ENCODE peak calls at places on chromosomes 4 and X, in ten cellular contexts. G is anterior cingulate cortex; O is NCI-H1436; M is AG08396; E is stomach; N is neural progenitor cell; R is activated T-cell treated with anti-CD3 and anti-CD28 coated beads, Interleukin-2, amount 50 U/mL, for 72 hours; L is ELR; V is stimulated activated naive B cell treated with anti-CD40 and anti-IgM and Interleukin-4, amounts not matched to agents 10 μg/mL and 1 μg/mL and 100 μg/mL, for 72 hours; C is A549. J is an unnamed sample.

GRCh38 chr4:3317011-3317655 is 24.3 kb downstream of the RGS12 start:
- DNase-seq in G (no peak), O (no peak), M (no peak), E (peak; percentile 22), N (no peak), R (no peak), L (no peak), V (no peak), C (no peak), J (peak; percentile 56)

GRCh38 chr4:114807759-114808404 is 209.3 kb downstream of the UGT8 start:
- DNase-seq in G (no peak), O (no peak), M (peak; percentile 41), E (peak; percentile 45), N (peak; percentile 71), R (peak; percentile 16), L (peak; percentile 16), V (peak; percentile 9), C (peak; percentile 34), J (no peak)

GRCh38 chr4:32686123-32686522 is 1966.0 kb downstream of the PCDH7 start:
- DNase-seq in G (no peak), O (no peak), M (no peak), E (no peak), N (no peak), R (no peak), L (no peak), V (no peak), C (no peak), J (no peak)

GRCh38 chr4:125112536-125112935 is 202.2 kb upstream of the FAT4 start:
- DNase-seq in G (no peak), O (no peak), M (no peak), E (no peak), N (no peak), R (no peak), L (no peak), V (no peak), C (no peak), J (no peak)

GRCh38 chrX:79568309-79568708 is 201.2 kb upstream of the ITM2A start:
- DNase-seq in G (no peak), O (no peak), M (no peak), E (no peak), N (no peak), R (no peak), L (no peak), V (no peak), C (no peak), J (no peak)

GRCh38 chrX:71604796-71605568 is 13.3 kb downstream of the CXCR3 start:
- DNase-seq in G (no peak), O (no peak), M (no peak), E (no peak), N (no peak), R (no peak), L (no peak), V (no peak), C (no peak), J (no peak)

GRCh38 chrX:19177710-19178109 is 55.4 kb upstream of the ADGRG2 start:
- DNase-seq in G (no peak), O (no peak), M (no peak), E (no peak), N (no peak), R (no peak), L (no peak), V (no peak), C (no peak), J (no peak)

GRCh38 chr4:66489370-66489769 is 819.1 kb upstream of the EPHA5 start:
- DNase-seq in G (no peak), O (no peak), M (no peak), E (no peak), N (no peak), R (no peak), L (peak; percentile 40), V (no peak), C (no peak), J (no peak)

GRCh38 chr4:31655328-31655727 is 935.2 kb downstream of the PCDH7 start:
- DNase-seq in G (no peak), O (no peak), M (no peak), E (no peak), N (no peak), R (no peak), L (peak; percentile 41), V (no peak), C (no peak), J (no peak)

GRCh38 chr4:128686032-128686465 is 123.5 kb upstream of the JADE1 start:
- DNase-seq in G (no peak), O (no peak), M (no peak), E (no peak), N (no peak), R (no peak), L (no peak), V (no peak), C (no peak), J (no peak)

GRCh38 chrX:20974326-20974725 is 399.9 kb upstream of the CNKSR2 start:
- DNase-seq in G (no peak), O (no peak), M (no peak), E (no peak), N (no peak), R (no peak), L (peak; percentile 14), V (no peak), C (no peak), J (no peak)

GRCh38 chrX:45784590-45784989 is 583.9 kb upstream of the DIPK2B start:
- DNase-seq in G (no peak), O (no peak), M (no peak), E (no peak), N (no peak), R (no peak), L (no peak), V (no peak), C (no peak), J (no peak)

GRCh38 chr4:98688416-98689290 is 30.2 kb upstream of the TSPAN5 start:
- DNase-seq in G (no peak), O (no peak), M (peak; percentile 39), E (no peak), N (peak; percentile 9), R (peak; percentile 37), L (peak; percentile 96), V (no peak), C (peak; percentile 43), J (no peak)

GRCh38 chrX:44698328-44698727 is 145.5 kb upstream of the DUSP21 start:
- DNase-seq in G (no peak), O (no peak), M (no peak), E (peak; percentile 78), N (peak; percentile 36), R (no peak), L (no peak), V (no peak), C (peak; percentile 14), J (no peak)

GRCh38 chr4:30714408-30715031 is 5.6 kb upstream of the PCDH7 start:
- DNase-seq in G (no peak), O (no peak), M (peak; percentile 51), E (peak; percentile 59), N (peak; percentile 80), R (no peak), L (peak; percentile 72), V (no peak), C (peak; percentile 45), J (no peak)

GRCh38 chrX:70446380-70447350 is 2.0 kb downstream of the DLG3 start:
- DNase-seq in G (no peak), O (no peak), M (peak; percentile 4), E (no peak), N (no peak), R (no peak), L (no peak), V (no peak), C (no peak), J (no peak)

GRCh38 chr4:119490335-119490734 is 138.3 kb downstream of the PDE5A start:
- DNase-seq in G (no peak), O (no peak), M (no peak), E (no peak), N (peak; percentile 28), R (no peak), L (peak; percentile 38), V (no peak), C (peak; percentile 21), J (no peak)

GRCh38 chr4:23477905-23478304 is 411.9 kb downstream of the PPARGC1A start:
- DNase-seq in G (no peak), O (no peak), M (no peak), E (no peak), N (no peak), R (no peak), L (no peak), V (no peak), C (no peak), J (no peak)

GRCh38 chr4:176981074-176981473 is 188.4 kb upstream of the VEGFC start:
- DNase-seq in G (no peak), O (no peak), M (no peak), E (no peak), N (no peak), R (no peak), L (no peak), V (no peak), C (no peak), J (no peak)

J was measured in tibial artery.